ENCODE peak calls at places on chromosomes 2 and 18, in five cellular contexts. One of them, this sample, is unnamed.

GRCh38 chr2:132943829-132944228 is 273.8 kb upstream of the LYPD1 start:
- DNase-seq in GM12891: no peak
- DNase-seq in GM12892: no peak
- DNase-seq in HL-60: no peak
- DNase-seq in stomach: no peak
- DNase-seq in this sample: no peak

GRCh38 chr2:206701952-206702630 is 16.1 kb downstream of the DYTN start:
- DNase-seq in GM12891: no peak
- DNase-seq in GM12892: no peak
- DNase-seq in HL-60: no peak
- DNase-seq in stomach: no peak
- DNase-seq in this sample: no peak

GRCh38 chr2:198116652-198117175 is 312.3 kb downstream of the PLCL1 start:
- DNase-seq in GM12891: no peak
- DNase-seq in GM12892: no peak
- DNase-seq in HL-60: no peak
- DNase-seq in stomach: no peak
- DNase-seq in this sample: no peak

GRCh38 chr2:238948765-238949641 is 101.1 kb downstream of the TWIST2 start:
- DNase-seq in GM12891: no peak
- DNase-seq in GM12892: no peak
- DNase-seq in HL-60: no peak
- DNase-seq in stomach: no peak
- DNase-seq in this sample: no peak

GRCh38 chr2:45661828-45662227 is 10.4 kb downstream of the PRKCE start:
- DNase-seq in GM12891: no peak
- DNase-seq in GM12892: no peak
- DNase-seq in HL-60: no peak
- DNase-seq in stomach: no peak
- DNase-seq in this sample: no peak

GRCh38 chr18:5895886-5896740 is 791 bp upstream of the TMEM200C start:
- DNase-seq in GM12891: no peak
- DNase-seq in GM12892: peak; percentile 23
- DNase-seq in HL-60: no peak
- DNase-seq in stomach: no peak
- DNase-seq in this sample: peak; percentile 74

GRCh38 chr2:169172076-169172735 is 102.8 kb downstream of the DHRS9 start:
- DNase-seq in GM12891: no peak
- DNase-seq in GM12892: no peak
- DNase-seq in HL-60: no peak
- DNase-seq in stomach: no peak
- DNase-seq in this sample: peak; percentile 26

GRCh38 chr2:191352536-191352935 is 107.3 kb downstream of the MYO1B start:
- DNase-seq in GM12891: no peak
- DNase-seq in GM12892: no peak
- DNase-seq in HL-60: no peak
- DNase-seq in stomach: no peak
- DNase-seq in this sample: no peak

GRCh38 chr2:22626621-22627020 is 758.4 kb upstream of the KLHL29 start:
- DNase-seq in GM12891: no peak
- DNase-seq in GM12892: no peak
- DNase-seq in HL-60: no peak
- DNase-seq in stomach: no peak
- DNase-seq in this sample: peak; percentile 70

GRCh38 chr2:148207111-148207510 is 186.2 kb downstream of the MBD5 start:
- DNase-seq in GM12891: no peak
- DNase-seq in GM12892: no peak
- DNase-seq in HL-60: no peak
- DNase-seq in stomach: no peak
- DNase-seq in this sample: no peak

GRCh38 chr2:55919574-55919973 is 4.0 kb downstream of the EFEMP1 start:
- DNase-seq in GM12891: no peak
- DNase-seq in GM12892: no peak
- DNase-seq in HL-60: no peak
- DNase-seq in stomach: no peak
- DNase-seq in this sample: no peak

GRCh38 chr18:54284967-54285785 is 15.9 kb downstream of the POLI start:
- DNase-seq in GM12891: peak; percentile 27
- DNase-seq in GM12892: peak; percentile 19
- DNase-seq in HL-60: no peak
- DNase-seq in stomach: no peak
- DNase-seq in this sample: no peak

GRCh38 chr2:175004730-175004979 is 526 bp downstream of the CHN1 start:
- DNase-seq in GM12891: no peak
- DNase-seq in GM12892: no peak
- DNase-seq in HL-60: no peak
- DNase-seq in stomach: no peak
- DNase-seq in this sample: peak; percentile 53

GRCh38 chr2:233801357-233802131 is 23.4 kb downstream of the MROH2A start:
- DNase-seq in GM12891: no peak
- DNase-seq in GM12892: no peak
- DNase-seq in HL-60: no peak
- DNase-seq in stomach: peak; percentile 14
- DNase-seq in this sample: no peak

GRCh38 chr2:206011018-206011614 is 74.9 kb downstream of the INO80D start:
- DNase-seq in GM12891: no peak
- DNase-seq in GM12892: no peak
- DNase-seq in HL-60: no peak
- DNase-seq in stomach: no peak
- DNase-seq in this sample: no peak

GRCh38 chr18:78406743-78407455 is 572.7 kb upstream of the SALL3 start:
- DNase-seq in GM12891: no peak
- DNase-seq in GM12892: no peak
- DNase-seq in HL-60: no peak
- DNase-seq in stomach: peak; percentile 86
- DNase-seq in this sample: no peak

GRCh38 chr2:119553687-119554344 is 9.6 kb downstream of the CFAP221 start:
- DNase-seq in GM12891: no peak
- DNase-seq in GM12892: no peak
- DNase-seq in HL-60: no peak
- DNase-seq in stomach: peak; percentile 35
- DNase-seq in this sample: no peak

GRCh38 chr2:230849633-230850357 is 14.9 kb upstream of the ITM2C start:
- DNase-seq in GM12891: no peak
- DNase-seq in GM12892: peak; percentile 60
- DNase-seq in HL-60: no peak
- DNase-seq in stomach: peak; percentile 72
- DNase-seq in this sample: peak; percentile 95

GRCh38 chr2:145028055-145028630 is 508.2 kb upstream of the ZEB2 start:
- DNase-seq in GM12891: no peak
- DNase-seq in GM12892: no peak
- DNase-seq in HL-60: no peak
- DNase-seq in stomach: no peak
- DNase-seq in this sample: no peak

GRCh38 chr2:101718993-101719571 is 21.6 kb downstream of the MAP4K4 start:
- DNase-seq in GM12891: no peak
- DNase-seq in GM12892: no peak
- DNase-seq in HL-60: no peak
- DNase-seq in stomach: no peak
- DNase-seq in this sample: no peak

GRCh38 chr2:41879367-41879871 is 168.4 kb upstream of the PKDCC start:
- DNase-seq in GM12891: no peak
- DNase-seq in GM12892: no peak
- DNase-seq in HL-60: no peak
- DNase-seq in stomach: no peak
- DNase-seq in this sample: no peak

GRCh38 chr2:166388488-166389070 is 12.8 kb upstream of the SCN9A start:
- DNase-seq in GM12891: no peak
- DNase-seq in GM12892: no peak
- DNase-seq in HL-60: no peak
- DNase-seq in stomach: no peak
- DNase-seq in this sample: no peak

GRCh38 chr2:234905547-234906260 is 46.1 kb upstream of the SH3BP4 start:
- DNase-seq in GM12891: no peak
- DNase-seq in GM12892: no peak
- DNase-seq in HL-60: no peak
- DNase-seq in stomach: no peak
- DNase-seq in this sample: no peak

GRCh38 chr2:130834091-130834922 is 2.4 kb upstream of the ARHGEF4 start:
- DNase-seq in GM12891: no peak
- DNase-seq in GM12892: no peak
- DNase-seq in HL-60: no peak
- DNase-seq in stomach: no peak
- DNase-seq in this sample: no peak

GRCh38 chr18:49548266-49548665 is 13.6 kb upstream of the LIPG start:
- DNase-seq in GM12891: no peak
- DNase-seq in GM12892: no peak
- DNase-seq in HL-60: no peak
- DNase-seq in stomach: no peak
- DNase-seq in this sample: no peak

GRCh38 chr18:36580874-36581750 is 247.7 kb downstream of the TPGS2 start:
- DNase-seq in GM12891: no peak
- DNase-seq in GM12892: no peak
- DNase-seq in HL-60: no peak
- DNase-seq in stomach: no peak
- DNase-seq in this sample: no peak

GRCh38 chr2:220241423-220241822 is 614.0 kb downstream of the SLC4A3 start:
- DNase-seq in GM12891: no peak
- DNase-seq in GM12892: no peak
- DNase-seq in HL-60: no peak
- DNase-seq in stomach: no peak
- DNase-seq in this sample: no peak

GRCh38 chr2:3747032-3747654 is 43.8 kb downstream of the DCDC2C start:
- DNase-seq in GM12891: no peak
- DNase-seq in GM12892: no peak
- DNase-seq in HL-60: no peak
- DNase-seq in stomach: no peak
- DNase-seq in this sample: no peak
- TF ChIP-seq POLR2AphosphoS5 in GM12891: no peak
- TF ChIP-seq POLR2AphosphoS5 in GM12892: no peak
- TF ChIP-seq POLR2AphosphoS5 in HL-60: no peak
- TF ChIP-seq POLR2AphosphoS5 in stomach: no peak
- TF ChIP-seq POLR2AphosphoS5 in this sample: no peak

GRCh38 chr2:9311488-9311887 is 104.9 kb downstream of the ASAP2 start:
- DNase-seq in GM12891: no peak
- DNase-seq in GM12892: no peak
- DNase-seq in HL-60: no peak
- DNase-seq in stomach: no peak
- DNase-seq in this sample: no peak
- TF ChIP-seq POLR2AphosphoS5 in GM12891: no peak
- TF ChIP-seq POLR2AphosphoS5 in GM12892: no peak
- TF ChIP-seq POLR2AphosphoS5 in HL-60: no peak
- TF ChIP-seq POLR2AphosphoS5 in stomach: peak; percentile 31
- TF ChIP-seq POLR2AphosphoS5 in this sample: no peak

GRCh38 chr2:96647681-96648080 is 5.1 kb downstream of the FER1L5 start:
- DNase-seq in GM12891: no peak
- DNase-seq in GM12892: no peak
- DNase-seq in HL-60: no peak
- DNase-seq in stomach: no peak
- DNase-seq in this sample: no peak

GRCh38 chr2:96648306-96648705 is 5.7 kb downstream of the FER1L5 start:
- DNase-seq in GM12891: no peak
- DNase-seq in GM12892: no peak
- DNase-seq in HL-60: no peak
- DNase-seq in stomach: no peak
- DNase-seq in this sample: no peak

GRCh38 chr2:96637385-96638143 is 548 bp downstream of the KANSL3 start:
- DNase-seq in GM12891: peak; percentile 77
- DNase-seq in GM12892: peak; percentile 71
- DNase-seq in HL-60: peak; percentile 72
- DNase-seq in stomach: peak; percentile 86
- DNase-seq in this sample: peak; percentile 86

GRCh38 chr2:96638144-96639121 is at the start of gene KANSL3:
- DNase-seq in GM12891: peak; percentile 74
- DNase-seq in GM12892: peak; percentile 72
- DNase-seq in HL-60: peak; percentile 88
- DNase-seq in stomach: peak; percentile 93
- DNase-seq in this sample: peak; percentile 97

GRCh38 chr2:96642564-96643350 is at the start of gene FER1L5:
- DNase-seq in GM12891: no peak
- DNase-seq in GM12892: no peak
- DNase-seq in HL-60: no peak
- DNase-seq in stomach: no peak
- DNase-seq in this sample: peak; percentile 96
- TF ChIP-seq POLR2AphosphoS5 in GM12891: no peak
- TF ChIP-seq POLR2AphosphoS5 in GM12892: no peak
- TF ChIP-seq POLR2AphosphoS5 in HL-60: no peak
- TF ChIP-seq POLR2AphosphoS5 in stomach: no peak
- TF ChIP-seq POLR2AphosphoS5 in this sample: peak; percentile 64

GRCh38 chr2:37375721-37376399 is 31.4 kb downstream of the QPCT start:
- DNase-seq in GM12891: no peak
- DNase-seq in GM12892: no peak
- DNase-seq in HL-60: no peak
- DNase-seq in stomach: no peak
- DNase-seq in this sample: no peak
- TF ChIP-seq POLR2AphosphoS5 in GM12891: no peak
- TF ChIP-seq POLR2AphosphoS5 in GM12892: no peak
- TF ChIP-seq POLR2AphosphoS5 in HL-60: no peak
- TF ChIP-seq POLR2AphosphoS5 in stomach: no peak
- TF ChIP-seq POLR2AphosphoS5 in this sample: no peak

GRCh38 chr18:46411862-46412690 is 244.9 kb downstream of the LOXHD1 start:
- DNase-seq in GM12891: no peak
- DNase-seq in GM12892: no peak
- DNase-seq in HL-60: no peak
- DNase-seq in stomach: no peak
- DNase-seq in this sample: peak; percentile 34
- TF ChIP-seq POLR2AphosphoS5 in GM12891: no peak
- TF ChIP-seq POLR2AphosphoS5 in GM12892: no peak
- TF ChIP-seq POLR2AphosphoS5 in HL-60: no peak
- TF ChIP-seq POLR2AphosphoS5 in stomach: peak; percentile 38
- TF ChIP-seq POLR2AphosphoS5 in this sample: no peak

DNA sequence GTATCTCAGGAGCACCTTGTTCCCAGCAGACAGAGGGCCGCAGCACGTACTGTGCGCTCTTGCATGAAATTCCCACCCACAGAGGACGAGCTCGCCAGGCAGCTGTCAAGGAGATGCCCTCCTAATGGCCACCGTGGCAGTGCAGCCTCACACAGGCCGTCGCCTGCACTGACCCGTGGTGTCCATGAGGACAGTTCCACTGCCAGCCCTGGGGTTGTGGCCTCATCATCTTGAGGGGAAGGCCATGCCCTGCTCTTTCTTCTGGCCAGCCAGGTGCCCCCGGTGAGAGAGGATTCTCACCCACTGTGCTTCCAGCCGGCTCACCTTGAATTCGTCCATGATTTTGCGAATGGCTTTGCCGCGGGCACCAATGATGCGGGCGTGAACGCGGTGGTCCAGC is 42.0 kb downstream of the ANO7 start:
- DNase-seq in GM12891: no peak
- DNase-seq in GM12892: no peak
- DNase-seq in HL-60: no peak
- DNase-seq in stomach: no peak
- DNase-seq in this sample: no peak
- TF ChIP-seq POLR2AphosphoS5 in GM12891: no peak
- TF ChIP-seq POLR2AphosphoS5 in GM12892: no peak
- TF ChIP-seq POLR2AphosphoS5 in HL-60: peak; percentile 21
- TF ChIP-seq POLR2AphosphoS5 in stomach: no peak
- TF ChIP-seq POLR2AphosphoS5 in this sample: no peak